ENCODE peak calls at places on chromosome 19, in nine cellular contexts. One of them, this sample, is unnamed.

GRCh38 chr19:46000497-46001246 is 5.4 kb downstream of the CCDC61 start:
- DNase-seq in AG10803: no peak
- DNase-seq in GM23338: peak
- DNase-seq in neural progenitor cell: peak
- DNase-seq in fibroblast of mammary gland: peak
- DNase-seq in PC-3: no peak
- DNase-seq in K562: peak
- DNase-seq in RWPE1: peak
- DNase-seq in retinal pigment epithelial cell: no peak
- DNase-seq in this sample: peak

GRCh38 chr19:14349426-14349825 is 31.8 kb upstream of the ADGRE5 start:
- DNase-seq in PC-3: no peak
- DNase-seq in fibroblast of mammary gland: no peak
- DNase-seq in retinal pigment epithelial cell: no peak
- DNase-seq in RWPE1: no peak
- DNase-seq in neural progenitor cell: no peak
- DNase-seq in GM23338: no peak
- DNase-seq in AG10803: no peak
- DNase-seq in K562: peak
- DNase-seq in this sample: peak

GRCh38 chr19:40512473-40513344 is 45.9 kb downstream of the SPTBN4 start:
- DNase-seq in RWPE1: no peak
- DNase-seq in fibroblast of mammary gland: no peak
- DNase-seq in AG10803: peak
- DNase-seq in GM23338: peak
- DNase-seq in retinal pigment epithelial cell: no peak
- DNase-seq in K562: no peak
- DNase-seq in neural progenitor cell: peak
- DNase-seq in PC-3: no peak
- DNase-seq in this sample: no peak

GRCh38 chr19:18733196-18733647 is 49.7 kb downstream of the CRTC1 start:
- DNase-seq in GM23338: no peak
- DNase-seq in fibroblast of mammary gland: peak
- DNase-seq in AG10803: peak
- DNase-seq in K562: no peak
- DNase-seq in retinal pigment epithelial cell: no peak
- DNase-seq in neural progenitor cell: no peak
- DNase-seq in PC-3: no peak
- DNase-seq in RWPE1: no peak
- DNase-seq in this sample: no peak

GRCh38 chr19:16209266-16209665 is 11.6 kb downstream of the AP1M1 start:
- DNase-seq in RWPE1: no peak
- DNase-seq in GM23338: no peak
- DNase-seq in retinal pigment epithelial cell: no peak
- DNase-seq in fibroblast of mammary gland: no peak
- DNase-seq in PC-3: no peak
- DNase-seq in K562: no peak
- DNase-seq in AG10803: no peak
- DNase-seq in neural progenitor cell: no peak
- DNase-seq in this sample: no peak

GRCh38 chr19:50418186-50419021 is at the start of gene SPIB:
- DNase-seq in RWPE1: no peak
- DNase-seq in fibroblast of mammary gland: no peak
- DNase-seq in AG10803: no peak
- DNase-seq in K562: no peak
- DNase-seq in GM23338: peak
- DNase-seq in PC-3: no peak
- DNase-seq in retinal pigment epithelial cell: no peak
- DNase-seq in neural progenitor cell: peak
- DNase-seq in this sample: no peak

GRCh38 chr19:2607712-2608601 is 94.5 kb downstream of the GNG7 start:
- DNase-seq in GM23338: no peak
- DNase-seq in retinal pigment epithelial cell: no peak
- DNase-seq in fibroblast of mammary gland: no peak
- DNase-seq in K562: no peak
- DNase-seq in neural progenitor cell: no peak
- DNase-seq in RWPE1: no peak
- DNase-seq in PC-3: no peak
- DNase-seq in AG10803: no peak
- DNase-seq in this sample: peak

GRCh38 chr19:42232435-42232834 is 10.0 kb downstream of the GSK3A start:
- DNase-seq in RWPE1: no peak
- DNase-seq in retinal pigment epithelial cell: no peak
- DNase-seq in neural progenitor cell: no peak
- DNase-seq in GM23338: no peak
- DNase-seq in AG10803: no peak
- DNase-seq in fibroblast of mammary gland: no peak
- DNase-seq in PC-3: no peak
- DNase-seq in K562: no peak
- DNase-seq in this sample: no peak

GRCh38 chr19:3039125-3039524 is 10.0 kb upstream of the TLE2 start:
- DNase-seq in RWPE1: no peak
- DNase-seq in GM23338: no peak
- DNase-seq in fibroblast of mammary gland: no peak
- DNase-seq in K562: no peak
- DNase-seq in PC-3: no peak
- DNase-seq in neural progenitor cell: no peak
- DNase-seq in AG10803: no peak
- DNase-seq in retinal pigment epithelial cell: no peak
- DNase-seq in this sample: no peak

DNA sequence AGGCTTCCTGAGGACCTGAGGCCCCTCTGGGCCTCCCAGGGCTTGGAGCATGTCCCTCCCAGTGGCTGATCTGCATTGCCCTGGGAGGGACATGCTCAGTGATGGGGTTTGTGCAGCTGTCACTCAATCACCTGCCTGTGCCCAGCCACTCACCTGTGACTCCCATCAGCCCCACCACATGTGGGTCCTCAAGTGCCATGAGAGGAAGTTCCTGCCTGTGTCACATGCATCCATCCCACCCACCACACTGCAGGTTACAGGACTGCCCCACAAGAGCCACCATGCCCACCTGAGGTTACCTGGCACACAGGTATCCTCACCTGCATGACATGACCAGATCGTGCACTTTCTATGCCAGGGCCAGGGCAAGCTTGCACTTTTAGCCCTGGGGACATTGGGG is 80.0 kb downstream of the SCGB2B2 start:
- DNase-seq in PC-3: no peak
- DNase-seq in retinal pigment epithelial cell: no peak
- DNase-seq in fibroblast of mammary gland: no peak
- DNase-seq in neural progenitor cell: no peak
- DNase-seq in GM23338: no peak
- DNase-seq in RWPE1: no peak
- DNase-seq in K562: no peak
- DNase-seq in AG10803: no peak
- DNase-seq in this sample: no peak
- TF ChIP-seq CTCF in PC-3: no peak
- TF ChIP-seq CTCF in retinal pigment epithelial cell: no peak
- TF ChIP-seq CTCF in fibroblast of mammary gland: no peak
- TF ChIP-seq CTCF in neural progenitor cell: no peak
- TF ChIP-seq CTCF in GM23338: no peak
- TF ChIP-seq CTCF in RWPE1: no peak
- TF ChIP-seq CTCF in K562: no peak
- TF ChIP-seq CTCF in AG10803: no peak
- TF ChIP-seq CTCF in this sample: no peak

GRCh38 chr19:31313291-31314030 is 35.8 kb downstream of the TSHZ3 start:
- DNase-seq in RWPE1: no peak
- DNase-seq in AG10803: no peak
- DNase-seq in GM23338: no peak
- DNase-seq in fibroblast of mammary gland: no peak
- DNase-seq in PC-3: no peak
- DNase-seq in K562: no peak
- DNase-seq in neural progenitor cell: no peak
- DNase-seq in retinal pigment epithelial cell: no peak
- DNase-seq in this sample: no peak
- TF ChIP-seq CTCF in RWPE1: no peak
- TF ChIP-seq CTCF in AG10803: no peak
- TF ChIP-seq CTCF in GM23338: no peak
- TF ChIP-seq CTCF in fibroblast of mammary gland: no peak
- TF ChIP-seq CTCF in PC-3: no peak
- TF ChIP-seq CTCF in K562: no peak
- TF ChIP-seq CTCF in neural progenitor cell: no peak
- TF ChIP-seq CTCF in retinal pigment epithelial cell: no peak
- TF ChIP-seq CTCF in this sample: no peak

DNA sequence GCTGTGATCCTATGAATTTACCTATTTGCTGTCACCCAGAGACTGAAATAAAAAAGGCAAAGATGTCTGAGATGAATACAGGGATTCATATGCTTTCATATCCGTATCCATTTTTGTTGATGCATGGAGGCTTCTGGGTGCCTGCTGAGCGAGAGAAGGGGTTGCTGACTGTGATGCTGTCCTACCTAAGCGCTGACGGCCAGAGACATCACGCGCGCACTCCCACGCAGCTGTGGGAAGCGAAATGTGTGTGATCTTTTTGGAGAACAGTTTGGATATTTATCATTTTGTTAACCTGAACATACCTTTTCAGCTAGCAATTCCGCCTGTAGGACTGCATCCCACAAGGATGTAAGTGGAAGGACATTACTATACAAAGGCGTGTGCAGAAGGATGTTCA is 23.9 kb downstream of the TSHZ3 start:
- DNase-seq in K562: no peak
- DNase-seq in fibroblast of mammary gland: no peak
- DNase-seq in neural progenitor cell: no peak
- DNase-seq in PC-3: no peak
- DNase-seq in AG10803: no peak
- DNase-seq in GM23338: no peak
- DNase-seq in retinal pigment epithelial cell: no peak
- DNase-seq in RWPE1: no peak
- DNase-seq in this sample: no peak
- TF ChIP-seq CTCF in K562: no peak
- TF ChIP-seq CTCF in fibroblast of mammary gland: no peak
- TF ChIP-seq CTCF in neural progenitor cell: no peak
- TF ChIP-seq CTCF in PC-3: no peak
- TF ChIP-seq CTCF in AG10803: no peak
- TF ChIP-seq CTCF in GM23338: no peak
- TF ChIP-seq CTCF in retinal pigment epithelial cell: no peak
- TF ChIP-seq CTCF in RWPE1: no peak
- TF ChIP-seq CTCF in this sample: no peak

GRCh38 chr19:48807590-48808308 is 3.1 kb downstream of the BCAT2 start:
- DNase-seq in retinal pigment epithelial cell: no peak
- DNase-seq in GM23338: peak
- DNase-seq in fibroblast of mammary gland: no peak
- DNase-seq in RWPE1: no peak
- DNase-seq in neural progenitor cell: peak
- DNase-seq in K562: peak
- DNase-seq in AG10803: no peak
- DNase-seq in PC-3: no peak
- DNase-seq in this sample: no peak
- TF ChIP-seq CTCF in retinal pigment epithelial cell: peak
- TF ChIP-seq CTCF in GM23338: peak
- TF ChIP-seq CTCF in fibroblast of mammary gland: no peak
- TF ChIP-seq CTCF in RWPE1: no peak
- TF ChIP-seq CTCF in neural progenitor cell: peak
- TF ChIP-seq CTCF in K562: peak
- TF ChIP-seq CTCF in AG10803: no peak
- TF ChIP-seq CTCF in PC-3: no peak
- TF ChIP-seq CTCF in this sample: no peak

GRCh38 chr19:49193822-49194394 is 36.3 kb downstream of the TRPM4 start:
- DNase-seq in K562: no peak
- DNase-seq in retinal pigment epithelial cell: no peak
- DNase-seq in fibroblast of mammary gland: no peak
- DNase-seq in AG10803: no peak
- DNase-seq in RWPE1: no peak
- DNase-seq in neural progenitor cell: no peak
- DNase-seq in PC-3: no peak
- DNase-seq in GM23338: no peak
- DNase-seq in this sample: no peak
- TF ChIP-seq CTCF in K562: no peak
- TF ChIP-seq CTCF in retinal pigment epithelial cell: no peak
- TF ChIP-seq CTCF in fibroblast of mammary gland: no peak
- TF ChIP-seq CTCF in AG10803: no peak
- TF ChIP-seq CTCF in RWPE1: no peak
- TF ChIP-seq CTCF in neural progenitor cell: no peak
- TF ChIP-seq CTCF in PC-3: no peak
- TF ChIP-seq CTCF in GM23338: no peak
- TF ChIP-seq CTCF in this sample: no peak

DNA sequence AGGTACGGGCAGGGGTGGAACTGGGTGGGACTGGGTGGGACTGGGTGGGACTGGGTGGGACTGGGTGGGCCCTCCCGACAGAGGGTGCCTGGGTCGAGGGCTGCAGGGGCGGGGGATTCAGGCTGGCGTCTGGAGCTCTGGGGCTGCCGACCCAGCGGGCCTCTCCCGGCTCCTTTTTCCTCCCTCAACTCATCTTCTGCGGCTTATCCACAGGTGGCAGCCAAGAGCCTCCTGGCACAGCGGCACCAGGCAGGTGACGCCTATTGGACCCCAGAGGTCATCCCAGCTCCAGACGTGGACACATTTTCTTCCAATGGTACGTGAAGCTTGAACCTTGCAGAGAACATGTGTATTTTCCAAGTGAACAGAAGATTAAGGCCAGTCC is 533 bp downstream of the ZNF544 start:
- DNase-seq in retinal pigment epithelial cell: no peak
- DNase-seq in neural progenitor cell: peak
- DNase-seq in GM23338: peak
- DNase-seq in fibroblast of mammary gland: peak
- DNase-seq in AG10803: no peak
- DNase-seq in PC-3: peak
- DNase-seq in K562: no peak
- DNase-seq in RWPE1: peak
- DNase-seq in this sample: peak
- TF ChIP-seq CTCF in retinal pigment epithelial cell: peak
- TF ChIP-seq CTCF in neural progenitor cell: peak
- TF ChIP-seq CTCF in GM23338: peak
- TF ChIP-seq CTCF in fibroblast of mammary gland: peak
- TF ChIP-seq CTCF in AG10803: peak
- TF ChIP-seq CTCF in PC-3: peak
- TF ChIP-seq CTCF in K562: peak
- TF ChIP-seq CTCF in RWPE1: peak
- TF ChIP-seq CTCF in this sample: peak

GRCh38 chr19:55212447-55212846 is 3.1 kb upstream of the PTPRH start:
- DNase-seq in neural progenitor cell: no peak
- DNase-seq in PC-3: peak
- DNase-seq in AG10803: no peak
- DNase-seq in RWPE1: peak
- DNase-seq in K562: peak
- DNase-seq in fibroblast of mammary gland: no peak
- DNase-seq in retinal pigment epithelial cell: no peak
- DNase-seq in GM23338: peak
- DNase-seq in this sample: peak
- TF ChIP-seq CTCF in neural progenitor cell: peak
- TF ChIP-seq CTCF in PC-3: peak
- TF ChIP-seq CTCF in AG10803: no peak
- TF ChIP-seq CTCF in RWPE1: no peak
- TF ChIP-seq CTCF in K562: peak
- TF ChIP-seq CTCF in fibroblast of mammary gland: peak
- TF ChIP-seq CTCF in retinal pigment epithelial cell: peak
- TF ChIP-seq CTCF in GM23338: peak
- TF ChIP-seq CTCF in this sample: peak

This sample was measured in activated CD8-positive, alpha-beta T cell treated with anti-CD3 and anti-CD28 coated beads for 36 hours.